ENCODE peak calls at places on chromosomes 11 and 22, in eight cellular contexts. P, C, D, G, T, Y, I and O are unnamed samples.

GRCh38 chr11:115912484-115912945 is 408.3 kb upstream of the CADM1 start:
- DNase-seq in T (no peak), Y (no peak), G (no peak), P (no peak), D (no peak), C (no peak), I (no peak), O (no peak)

GRCh38 chr11:121500717-121501116 is 48.0 kb upstream of the SORL1-AS1 start:
- DNase-seq in D (no peak), P (no peak), T (no peak), G (no peak), Y (no peak), C (no peak), I (no peak), O (no peak)

GRCh38 chr11:2298795-2299747 is 2.6 kb downstream of the C11orf21 start:
- DNase-seq in P (peak), I (peak), T (no peak), Y (peak), D (no peak), C (peak), G (peak), O (no peak)

GRCh38 chr22:50185384-50186087 is at the start of gene TRABD:
- DNase-seq in T (no peak), I (peak), D (peak), Y (peak), C (peak), G (peak), P (peak), O (peak)

GRCh38 chr11:86524603-86525352 is 147.6 kb downstream of the ME3 start:
- DNase-seq in P (no peak), C (no peak), I (peak), G (no peak), T (peak), D (no peak), Y (no peak), O (no peak)

GRCh38 chr11:86068138-86068861 is 584 bp downstream of the PICALM start:
- DNase-seq in P (peak), G (peak), D (peak), Y (peak), C (peak), I (peak), T (no peak), O (no peak)

GRCh38 chr11:44617671-44618461 is 52.4 kb downstream of the CD82 start:
- DNase-seq in P (no peak), Y (peak), I (no peak), T (no peak), C (no peak), D (peak), G (peak), O (no peak)

GRCh38 chr22:33807465-33807864 is 112.8 kb downstream of the LARGE1 start:
- DNase-seq in D (no peak), C (no peak), G (no peak), P (no peak), Y (no peak), I (peak), T (no peak), O (no peak)

GRCh38 chr11:46886211-46886610 is 32.1 kb downstream of the LRP4 start:
- DNase-seq in Y (no peak), I (no peak), P (peak), D (no peak), G (no peak), C (no peak), T (no peak), O (no peak)

GRCh38 chr22:37109242-37109917 is at the start of gene TMPRSS6:
- DNase-seq in D (no peak), P (no peak), G (no peak), I (no peak), C (no peak), Y (peak), T (no peak), O (no peak)

DNA sequence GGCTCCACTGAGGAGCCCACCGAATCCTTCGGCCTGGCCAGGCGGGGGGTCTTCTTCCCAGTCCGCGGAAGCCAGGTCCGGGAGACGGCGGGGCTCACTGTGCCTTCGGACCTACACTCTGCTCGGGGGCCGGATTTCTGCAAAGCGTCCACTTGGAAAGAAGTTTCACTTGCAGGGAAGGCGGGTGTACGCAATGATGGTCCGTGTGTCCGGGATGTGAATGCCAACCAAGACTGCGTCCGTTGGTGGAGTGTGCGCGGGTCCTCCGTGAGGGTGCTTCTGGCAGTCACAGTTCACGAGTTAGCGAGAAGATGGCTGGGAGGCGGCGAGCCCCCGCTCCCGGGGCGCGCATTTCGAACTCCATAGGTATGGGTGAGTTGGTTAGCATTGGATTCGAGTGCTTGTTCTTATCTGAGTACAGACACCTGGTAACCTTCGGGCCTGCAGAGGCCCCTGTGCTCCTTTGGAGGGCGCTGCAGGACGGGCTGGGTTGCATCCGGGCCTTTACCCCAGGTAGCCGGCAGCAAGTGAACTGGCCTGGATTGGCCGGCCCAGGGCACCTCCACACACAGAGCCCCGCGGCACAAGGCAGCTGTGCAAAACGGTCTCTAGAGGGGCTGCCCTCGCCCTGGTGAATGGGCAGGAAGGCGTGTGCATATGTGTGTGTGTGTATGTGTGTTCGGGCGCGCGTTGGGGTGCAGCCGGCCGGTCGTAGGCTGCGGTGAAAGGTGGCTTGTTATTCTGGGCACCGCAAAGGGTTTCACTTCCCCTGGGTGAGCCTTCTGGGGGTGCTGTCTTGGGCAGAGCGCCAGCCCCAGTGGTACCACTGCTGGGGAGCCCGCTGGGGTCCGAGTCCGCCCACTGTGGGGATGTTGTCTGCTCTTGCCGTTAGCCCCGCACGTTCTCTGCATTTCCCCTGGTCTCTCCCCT is 13.3 kb upstream of the CYP2R1 start:
- DNase-seq in P (peak), I (peak), Y (peak), G (peak), D (peak), T (no peak), C (no peak), O (no peak)
- TF ChIP-seq CTCF in P (peak), I (peak), Y (no peak), G (peak), D (no peak), T (peak), C (peak), O (peak)

GRCh38 chr11:120326228-120326627 is 1.1 kb downstream of the TLCD5 start:
- DNase-seq in I (peak), Y (no peak), C (no peak), G (no peak), D (no peak), P (no peak), T (no peak), O (no peak)
- H3K27ac ChIP-seq in I (peak), Y (peak), C (peak), G (peak), D (peak), P (peak), T (no peak), O (peak)

GRCh38 chr11:15931497-15931896 is 424.8 kb downstream of the SOX6 start:
- DNase-seq in Y (no peak), G (no peak), C (no peak), P (no peak), T (no peak), I (no peak), D (no peak), O (no peak)
- TF ChIP-seq CTCF in Y (no peak), G (no peak), C (no peak), P (no peak), T (no peak), I (no peak), D (no peak), O (no peak)

GRCh38 chr11:113377606-113378005 is 10.0 kb upstream of the ANKK1 start:
- DNase-seq in T (no peak), G (no peak), Y (no peak), D (no peak), P (no peak), C (no peak), I (peak), O (no peak)

GRCh38 chr11:113378013-113378412 is 9.6 kb upstream of the ANKK1 start:
- DNase-seq in Y (no peak), G (no peak), P (no peak), C (no peak), T (no peak), D (no peak), I (no peak), O (no peak)

GRCh38 chr11:113375402-113375801 is 12.2 kb upstream of the ANKK1 start:
- DNase-seq in P (no peak), G (no peak), Y (no peak), I (no peak), T (no peak), D (no peak), C (no peak), O (no peak)

GRCh38 chr11:113373981-113374560 is 13.5 kb upstream of the ANKK1 start:
- DNase-seq in P (no peak), Y (no peak), C (no peak), D (no peak), G (no peak), I (peak), T (no peak), O (no peak)

GRCh38 chr11:113376156-113376555 is 11.4 kb upstream of the ANKK1 start:
- DNase-seq in P (no peak), G (no peak), I (peak), C (no peak), Y (no peak), D (no peak), T (no peak), O (peak)
- H3K27ac ChIP-seq in P (no peak), G (no peak), I (peak), C (no peak), Y (no peak), D (no peak), T (no peak), O (no peak)

GRCh38 chr11:103581680-103582265 is 454.7 kb upstream of the DDI1 start:
- DNase-seq in T (no peak), D (no peak), G (no peak), C (no peak), P (no peak), Y (no peak), I (no peak), O (no peak)
- TF ChIP-seq CTCF in T (no peak), D (no peak), G (no peak), C (no peak), P (no peak), Y (no peak), I (no peak), O (no peak)

DNA sequence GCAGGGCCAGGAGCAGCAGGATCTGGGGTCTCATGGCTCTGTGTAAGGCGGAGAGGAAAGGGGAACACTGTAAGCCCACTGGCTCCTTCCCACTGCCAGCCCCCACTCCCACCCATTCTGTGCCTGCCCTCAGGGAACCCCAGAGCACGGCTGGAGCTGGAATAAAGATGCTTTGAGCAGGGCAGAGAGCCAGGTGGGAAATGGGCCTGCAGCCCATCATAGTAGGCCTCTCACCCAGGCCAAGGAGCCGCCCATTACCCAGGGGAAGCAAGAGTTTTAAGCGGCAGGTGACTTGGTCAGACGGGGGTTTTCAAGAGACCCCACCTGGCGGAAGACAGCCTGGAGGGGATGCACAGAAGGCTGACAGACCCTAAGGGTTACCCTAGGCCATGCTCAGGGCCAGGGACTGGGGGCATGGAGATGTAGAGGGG is 4.6 kb downstream of the LRRC32 start:
- DNase-seq in D (peak), T (no peak), G (peak), P (peak), I (no peak), C (no peak), Y (peak), O (no peak)
- H3K27ac ChIP-seq in D (peak), T (no peak), G (peak), P (peak), I (peak), C (peak), Y (no peak), O (no peak)

GRCh38 chr11:118790357-118791014 is 478 bp downstream of the DDX6 start:
- DNase-seq in I (peak), Y (peak), P (no peak), D (peak), C (peak), T (no peak), G (peak), O (no peak)
- TF ChIP-seq CTCF in I (peak), Y (peak), P (peak), D (peak), C (peak), T (peak), G (peak), O (peak)

GRCh38 chr11:62888406-62888805 is 7.7 kb downstream of the SLC3A2 start:
- DNase-seq in P (no peak), G (no peak), C (no peak), I (no peak), Y (no peak), T (no peak), D (no peak), O (no peak)

GRCh38 chr11:62889126-62889483 is 8.4 kb downstream of the SLC3A2 start:
- DNase-seq in T (no peak), Y (no peak), I (no peak), P (no peak), C (no peak), D (no peak), G (no peak), O (no peak)

GRCh38 chr11:62885137-62885536 is 4.4 kb downstream of the SLC3A2 start:
- DNase-seq in G (no peak), T (no peak), I (no peak), P (no peak), Y (no peak), D (no peak), C (no peak), O (no peak)

GRCh38 chr11:62892077-62892922 is 11.6 kb downstream of the SLC3A2 start:
- DNase-seq in D (no peak), P (no peak), T (no peak), I (no peak), G (no peak), Y (no peak), C (no peak), O (no peak)

DNA sequence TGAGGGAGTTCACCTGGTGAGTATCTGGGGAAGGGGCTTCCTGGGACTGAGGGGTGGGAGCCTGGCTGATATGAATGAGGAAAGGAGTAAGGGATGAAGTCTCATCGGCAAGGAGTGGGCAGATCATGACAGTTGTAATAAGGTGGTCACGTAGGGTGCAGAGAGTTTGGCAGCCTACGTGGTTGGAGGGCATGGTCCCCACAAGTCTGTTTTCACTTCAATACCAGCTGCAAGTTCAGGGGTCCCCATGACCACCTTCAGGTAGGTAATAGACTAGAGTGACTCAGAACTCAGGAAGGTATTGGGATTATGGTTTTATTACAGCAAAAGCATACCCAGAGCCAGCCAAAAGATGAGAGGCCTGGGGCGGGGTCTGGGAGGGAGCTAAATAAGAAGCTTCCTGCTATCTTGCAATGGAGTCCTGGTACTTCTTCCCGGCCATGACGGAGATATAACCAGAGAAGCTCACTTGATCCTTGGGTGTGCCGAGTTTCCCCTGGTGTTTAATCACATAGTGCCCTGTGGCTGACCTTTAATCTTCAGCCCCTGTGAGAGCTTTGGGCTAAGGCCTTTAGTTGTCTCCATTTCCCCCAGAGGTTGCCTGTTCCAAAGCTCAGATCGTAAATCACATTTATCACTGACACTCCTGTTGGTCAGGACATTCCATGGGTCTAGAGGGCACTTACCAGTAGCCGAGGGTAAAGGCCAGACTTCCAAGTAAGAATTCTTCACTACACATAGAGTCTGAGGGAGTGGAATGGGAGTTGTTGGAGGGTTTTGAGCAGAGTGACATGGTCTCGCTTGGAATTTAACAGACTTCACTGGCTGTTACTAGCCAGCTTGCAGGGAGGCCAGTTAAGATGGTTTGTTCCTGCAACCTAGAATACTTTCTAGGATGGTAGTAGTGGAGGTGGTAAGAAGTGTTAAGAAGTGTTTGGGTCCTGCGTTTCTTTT is 9.1 kb downstream of the SLC3A2 start:
- DNase-seq in Y (no peak), T (no peak), P (no peak), C (no peak), I (peak), D (no peak), G (no peak), O (no peak)
- H3K27ac ChIP-seq in Y (no peak), T (no peak), P (peak), C (no peak), I (peak), D (no peak), G (no peak), O (peak)

DNA sequence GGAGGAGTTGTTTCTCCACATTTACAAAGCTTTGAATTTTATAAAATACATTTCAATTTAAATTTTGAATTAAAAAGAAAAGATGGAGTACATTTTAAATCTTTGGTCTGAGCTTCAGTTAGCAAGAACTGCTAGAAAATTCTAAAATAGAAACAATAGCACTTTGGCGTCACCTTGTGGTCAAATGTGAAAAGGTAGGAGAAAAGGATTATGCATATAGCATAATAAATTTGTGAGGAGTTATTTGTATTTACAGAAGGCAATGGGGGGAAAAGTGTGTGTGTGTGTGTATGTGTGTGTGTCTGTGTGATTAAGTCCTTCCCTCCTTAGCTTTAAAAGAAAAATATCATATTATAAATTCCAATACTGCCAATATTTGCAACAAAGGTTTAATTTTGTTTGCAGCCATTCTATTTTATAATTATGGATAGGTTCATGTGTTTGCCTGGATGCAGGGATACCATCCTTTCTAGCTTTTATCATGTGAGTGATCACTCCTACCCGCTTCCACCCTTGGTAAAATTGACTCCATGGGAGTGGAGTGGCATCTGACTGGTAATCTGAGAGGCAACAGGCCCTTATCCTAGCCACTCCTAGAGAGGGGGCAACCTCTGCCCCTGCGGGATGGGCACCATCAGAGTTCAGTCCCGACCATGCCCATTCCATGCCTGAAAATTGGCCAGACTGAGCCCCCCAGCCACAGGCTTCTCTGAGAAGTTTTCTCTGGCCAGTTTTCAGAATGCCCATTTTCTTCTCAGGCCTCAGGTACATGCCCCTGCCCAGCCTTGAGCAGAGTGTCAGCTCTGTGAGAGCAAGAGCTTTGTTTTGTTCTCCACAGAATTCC is 13.6 kb upstream of the LGR4 start:
- DNase-seq in G (no peak), I (peak), C (no peak), T (no peak), Y (no peak), D (no peak), P (no peak), O (no peak)
- TF ChIP-seq CTCF in G (peak), I (peak), C (peak), T (peak), Y (peak), D (peak), P (peak), O (peak)